ENCODE peak calls at places on chromosomes 7 and 10, in six cellular contexts. P, N, Y, E, T and J are unnamed samples.

GRCh38 chr10:986137-986825 is 2.0 kb upstream of the GTPBP4 start:
- DNase-seq in P (no peak), N (no peak), Y (no peak), E (no peak), T (no peak), J (no peak)

GRCh38 chr10:51718804-51719291 is 19.5 kb upstream of the CSTF2T start:
- DNase-seq in P (no peak), N (no peak), Y (peak), E (no peak), T (no peak), J (no peak)

GRCh38 chr10:70777063-70777875 is 7.9 kb downstream of the TBATA start:
- DNase-seq in P (no peak), N (no peak), Y (no peak), E (no peak), T (no peak), J (peak)

GRCh38 chr7:157886711-157887110 is 549.9 kb downstream of the DNAJB6 start:
- DNase-seq in P (no peak), N (no peak), Y (no peak), E (no peak), T (no peak), J (no peak)

GRCh38 chr7:43735802-43736603 is 6.7 kb upstream of the COA1 start:
- DNase-seq in P (no peak), N (peak), Y (no peak), E (no peak), T (no peak), J (no peak)

GRCh38 chr7:18936265-18936664 is 181.2 kb downstream of the TWIST1 start:
- DNase-seq in P (no peak), N (no peak), Y (no peak), E (no peak), T (no peak), J (no peak)

GRCh38 chr7:11082552-11083213 is 109.0 kb downstream of the PHF14 start:
- DNase-seq in P (no peak), N (no peak), Y (no peak), E (no peak), T (no peak), J (no peak)

GRCh38 chr10:123301077-123301875 is 147.1 kb downstream of the BUB3 start:
- DNase-seq in P (peak), N (no peak), Y (no peak), E (peak), T (peak), J (no peak)

GRCh38 chr10:25049966-25050365 is 33.6 kb downstream of the THNSL1 start:
- DNase-seq in P (no peak), N (no peak), Y (no peak), E (no peak), T (no peak), J (no peak)

GRCh38 chr7:29494350-29494749 is 69.3 kb upstream of the PRR15 start:
- DNase-seq in P (no peak), N (no peak), Y (no peak), E (no peak), T (no peak), J (no peak)

GRCh38 chr10:71339796-71340589 is 20.9 kb downstream of the SLC29A3 start:
- DNase-seq in P (no peak), N (no peak), Y (no peak), E (no peak), T (peak), J (no peak)

GRCh38 chr7:842436-843031 is 10.3 kb downstream of the SUN1 start:
- DNase-seq in P (no peak), N (no peak), Y (no peak), E (no peak), T (no peak), J (no peak)

GRCh38 chr7:80941206-80941758 is 22.4 kb upstream of the SEMA3C start:
- DNase-seq in P (no peak), N (no peak), Y (no peak), E (no peak), T (no peak), J (no peak)

GRCh38 chr7:142481548-142481947 is 223.7 kb upstream of the PRSS58 start:
- DNase-seq in P (no peak), N (no peak), Y (no peak), E (no peak), T (no peak), J (no peak)

GRCh38 chr10:79348640-79348988 is 1.3 kb downstream of the PPIF start:
- DNase-seq in P (no peak), N (peak), Y (no peak), E (no peak), T (no peak), J (peak)

GRCh38 chr10:36779238-36779846 is 346.1 kb upstream of the ANKRD30A start:
- DNase-seq in P (peak), N (no peak), Y (peak), E (peak), T (peak), J (no peak)

GRCh38 chr7:17130281-17131059 is 168.0 kb upstream of the AHR start:
- DNase-seq in P (peak), N (no peak), Y (peak), E (peak), T (no peak), J (no peak)

GRCh38 chr10:71052708-71053107 is 159.7 kb upstream of the UNC5B start:
- DNase-seq in P (no peak), N (no peak), Y (no peak), E (no peak), T (no peak), J (no peak)

GRCh38 chr10:100998991-100999741 is 442 bp upstream of the LZTS2 start:
- DNase-seq in P (peak), N (peak), Y (no peak), E (peak), T (peak), J (no peak)

GRCh38 chr10:38027992-38028391 is 17.5 kb downstream of the ZNF33A start:
- DNase-seq in P (no peak), N (no peak), Y (no peak), E (no peak), T (no peak), J (no peak)

GRCh38 chr10:131979336-131979735 is 2.4 kb downstream of the BNIP3 start:
- DNase-seq in P (no peak), N (no peak), Y (no peak), E (no peak), T (no peak), J (no peak)

GRCh38 chr7:152351168-152351567 is 84.6 kb downstream of the KMT2C start:
- DNase-seq in P (no peak), N (no peak), Y (no peak), E (no peak), T (no peak), J (no peak)

GRCh38 chr7:102914585-102914984 is 1.8 kb downstream of the LRRC17 start:
- DNase-seq in P (no peak), N (no peak), Y (peak), E (peak), T (no peak), J (no peak)

GRCh38 chr7:157690833-157691382 is 354.1 kb downstream of the DNAJB6 start:
- DNase-seq in P (no peak), N (no peak), Y (no peak), E (peak), T (peak), J (no peak)

GRCh38 chr7:141928147-141928894 is 12.1 kb downstream of the OR9A4 start:
- DNase-seq in P (no peak), N (no peak), Y (no peak), E (no peak), T (no peak), J (no peak)

GRCh38 chr10:12685261-12685861 is 316.2 kb downstream of the CCDC3 start:
- DNase-seq in P (no peak), N (no peak), Y (no peak), E (no peak), T (no peak), J (no peak)

GRCh38 chr7:92608380-92609322 is 18.5 kb upstream of the FAM133B start:
- DNase-seq in P (peak), N (no peak), Y (no peak), E (peak), T (no peak), J (no peak)

DNA sequence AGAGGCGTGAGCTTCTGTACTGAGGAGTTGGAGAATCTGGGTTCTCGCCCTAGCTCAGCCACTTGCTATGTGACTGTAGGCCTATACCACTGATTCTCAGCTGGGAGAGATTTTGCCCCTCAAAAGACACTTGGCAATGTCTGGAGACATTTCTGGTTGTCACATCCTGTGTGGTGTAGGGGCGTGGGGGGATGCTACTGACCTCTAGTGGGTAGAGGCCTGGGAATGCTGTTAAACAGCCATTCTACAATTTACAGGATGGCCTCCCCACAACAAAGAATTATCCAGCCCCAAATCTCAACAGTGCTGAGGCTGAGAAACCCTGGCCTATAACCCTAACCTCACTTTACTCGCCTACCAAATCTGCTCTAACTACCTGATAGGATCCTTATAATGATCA is 58.8 kb upstream of the GAD2 start:
- DNase-seq in P (peak), N (no peak), Y (no peak), E (no peak), T (no peak), J (no peak)
- TF ChIP-seq CTCF in P (no peak), N (no peak), Y (no peak), E (no peak), T (no peak), J (no peak)

DNA sequence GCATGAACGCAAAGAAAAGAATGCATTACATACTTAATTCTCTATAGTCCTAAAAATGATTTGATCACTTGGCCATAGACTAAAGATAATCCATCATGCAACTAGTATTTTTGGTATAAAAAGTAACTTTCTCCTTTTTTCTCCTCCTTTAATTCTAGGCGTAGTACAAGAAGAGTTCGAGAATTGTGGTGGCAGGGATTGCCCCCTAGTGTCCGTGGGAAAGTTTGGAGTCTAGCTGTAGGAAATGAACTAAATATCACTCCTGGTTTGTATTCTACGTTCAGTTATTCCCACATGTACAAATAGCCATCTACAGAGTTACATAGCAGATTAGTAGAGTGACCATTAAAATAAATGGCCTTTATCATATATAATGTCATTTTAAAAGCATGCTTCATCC is 45.5 kb upstream of the HELLS start:
- DNase-seq in P (no peak), N (no peak), Y (no peak), E (no peak), T (no peak), J (no peak)
- TF ChIP-seq CTCF in P (peak), N (no peak), Y (peak), E (peak), T (no peak), J (no peak)

GRCh38 chr10:133096616-133097269 is 9.0 kb downstream of the ADGRA1 start:
- DNase-seq in P (no peak), N (no peak), Y (no peak), E (no peak), T (no peak), J (no peak)
- TF ChIP-seq CTCF in P (no peak), N (no peak), Y (no peak), E (no peak), T (no peak), J (no peak)

GRCh38 chr7:125383324-125383723 is 453.7 kb upstream of the POT1 start:
- DNase-seq in P (no peak), N (peak), Y (no peak), E (no peak), T (no peak), J (no peak)
- TF ChIP-seq CTCF in P (no peak), N (peak), Y (no peak), E (no peak), T (no peak), J (no peak)

DNA sequence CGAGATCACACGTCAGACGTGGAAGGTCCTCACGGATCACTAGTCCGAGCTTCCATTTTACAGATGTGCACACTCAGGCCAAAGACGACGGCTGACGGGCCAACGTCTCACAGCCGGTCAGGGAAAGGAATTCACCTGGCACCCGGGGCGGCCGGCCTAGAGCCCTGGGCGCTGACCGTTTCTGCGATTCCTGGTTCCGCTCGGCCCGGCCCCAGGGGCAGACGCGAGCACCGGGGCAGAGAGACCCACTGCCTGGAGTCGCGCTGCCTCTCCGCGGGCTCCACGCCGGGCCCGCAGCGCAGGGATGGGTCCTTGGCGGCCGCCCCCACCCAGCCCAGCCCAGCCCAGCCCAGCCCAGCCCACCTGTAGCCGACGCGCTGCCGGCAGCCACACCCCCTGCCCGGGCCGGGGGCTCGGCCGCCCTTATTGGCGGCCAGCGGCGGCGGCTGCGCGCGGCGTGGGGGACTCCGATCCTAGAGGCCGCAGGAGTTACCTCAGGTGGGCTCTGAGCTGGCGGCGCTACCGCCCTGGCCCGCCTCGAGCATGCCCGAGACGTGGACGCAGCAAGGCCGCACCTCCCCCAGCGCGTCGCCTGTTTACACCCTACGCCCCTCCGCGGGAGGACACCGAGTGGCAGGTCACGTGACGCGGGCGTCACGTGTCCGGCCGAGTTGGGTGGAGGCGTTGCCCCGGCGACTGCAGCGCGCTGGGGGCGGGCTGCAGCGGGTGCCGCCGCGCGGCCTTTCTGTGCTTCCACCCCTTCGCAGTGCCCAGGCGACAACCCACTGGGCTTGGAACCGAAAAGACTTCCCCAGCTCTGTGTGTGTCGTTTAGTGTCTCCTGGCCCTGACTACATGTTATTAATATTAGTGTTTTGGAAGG is 78.1 kb downstream of the ZFAND4 start:
- DNase-seq in P (peak), N (peak), Y (peak), E (peak), T (peak), J (peak)
- TF ChIP-seq CTCF in P (no peak), N (no peak), Y (no peak), E (no peak), T (no peak), J (no peak)

DNA sequence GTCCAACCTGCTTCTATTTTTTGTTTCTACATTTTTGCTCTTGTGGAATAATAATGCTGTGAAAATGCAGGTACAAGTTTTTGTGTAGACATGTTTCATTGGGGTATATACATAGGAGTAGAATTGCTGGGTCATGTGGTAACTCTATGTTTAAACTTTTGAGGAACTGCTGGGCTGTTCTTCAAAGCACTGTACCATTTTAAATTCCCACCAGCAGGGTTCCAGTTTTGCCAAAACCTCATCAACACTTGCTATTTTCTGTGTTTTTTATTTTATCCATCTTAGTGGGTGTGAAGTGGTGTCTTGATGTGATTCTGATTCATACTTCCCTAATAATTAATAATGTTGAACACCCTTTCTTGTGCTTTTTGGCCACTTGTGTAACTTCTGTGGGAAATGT is 138.6 kb downstream of the RGS10 start:
- DNase-seq in P (no peak), N (no peak), Y (no peak), E (no peak), T (no peak), J (no peak)
- TF ChIP-seq CTCF in P (no peak), N (no peak), Y (peak), E (no peak), T (no peak), J (no peak)

DNA sequence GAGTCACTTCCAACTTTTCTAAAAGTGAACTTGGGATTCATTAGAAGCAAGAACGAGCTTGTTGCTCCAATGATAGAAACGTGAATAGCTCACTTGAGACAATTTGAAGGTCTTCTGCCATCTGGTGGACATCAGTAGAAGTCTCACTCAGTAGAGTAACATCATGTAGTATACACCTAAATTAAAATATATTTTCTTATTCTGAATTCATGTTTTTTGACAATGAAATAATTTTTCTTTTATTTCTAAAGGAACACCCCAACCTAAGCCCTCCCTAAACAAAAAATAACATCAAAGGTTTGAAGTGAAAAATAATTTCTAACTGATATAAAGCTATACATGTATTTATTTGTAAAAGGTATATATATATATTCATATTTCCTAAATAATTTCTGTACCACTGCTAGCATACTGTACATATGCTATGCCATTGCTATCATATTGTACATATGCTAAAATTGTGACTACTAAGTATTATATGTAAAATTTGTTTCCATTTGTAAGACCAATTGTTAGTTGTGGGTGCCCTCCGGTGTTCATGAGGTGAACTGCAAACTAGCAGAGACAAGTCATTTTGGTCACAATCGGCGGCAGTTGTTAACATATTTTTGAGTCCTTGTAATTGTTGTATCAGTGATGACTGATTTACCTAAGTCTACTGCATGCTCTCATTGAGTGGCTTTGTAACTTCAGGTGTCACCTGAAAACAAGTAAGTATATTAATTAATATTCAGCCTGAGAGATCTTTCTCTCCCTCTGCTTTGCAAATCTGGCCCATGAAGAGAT is 121.9 kb downstream of the PTPRZ1 start:
- DNase-seq in P (peak), N (peak), Y (peak), E (peak), T (peak), J (no peak)
- TF ChIP-seq CTCF in P (peak), N (peak), Y (peak), E (peak), T (peak), J (peak)

DNA sequence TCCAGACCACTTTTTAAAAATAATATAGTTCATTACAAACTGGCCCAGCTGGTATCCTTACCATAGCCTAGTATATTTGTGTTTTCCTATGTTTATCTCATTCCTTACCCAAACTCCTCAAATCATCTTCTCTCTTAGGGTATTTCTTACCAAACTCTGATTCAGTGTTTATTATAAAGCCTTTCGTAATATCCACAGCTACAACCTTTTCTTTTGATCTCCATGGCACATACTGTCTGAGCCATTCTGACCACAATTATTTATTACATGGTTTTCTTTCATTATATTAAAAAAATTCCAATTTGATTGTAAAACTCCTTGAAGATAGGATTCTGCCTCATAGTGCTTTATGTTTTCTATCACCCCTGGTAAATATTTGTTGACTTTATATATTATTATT is 94.2 kb downstream of the LRMDA start:
- DNase-seq in P (no peak), N (no peak), Y (no peak), E (no peak), T (no peak), J (no peak)
- TF ChIP-seq CTCF in P (no peak), N (no peak), Y (no peak), E (no peak), T (no peak), J (no peak)

DNA sequence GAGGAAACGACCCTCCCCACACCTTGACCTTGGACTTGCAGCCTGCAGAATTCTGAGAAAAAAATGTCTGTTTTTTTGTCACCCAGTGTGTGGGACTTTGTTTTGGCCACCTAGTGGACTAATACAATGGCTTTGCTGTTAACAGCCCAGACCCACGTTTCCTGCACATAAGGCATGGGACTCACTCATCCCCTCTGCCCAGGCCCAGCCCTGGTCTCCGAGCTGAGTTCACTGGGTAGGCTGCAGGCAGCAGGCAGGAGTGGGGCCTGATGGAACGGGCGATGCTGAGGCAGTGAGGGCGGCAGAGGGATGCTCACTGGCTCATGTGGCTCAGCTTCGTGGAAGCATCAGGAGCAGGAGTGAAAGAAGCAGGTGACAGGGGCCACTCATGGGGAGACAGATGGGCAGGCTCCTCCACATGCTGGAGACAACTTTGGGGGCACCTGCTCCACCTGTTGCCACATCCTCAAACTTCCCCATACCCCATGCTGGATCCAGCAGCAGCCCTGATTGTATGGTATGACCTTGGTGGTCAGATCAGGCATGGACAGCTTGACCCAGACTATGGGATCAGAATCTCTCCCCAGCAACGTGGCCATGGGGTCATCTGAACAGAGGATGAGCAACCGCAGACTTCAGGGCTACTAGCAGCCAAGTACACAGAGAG is 65.8 kb upstream of the ANTXRL start:
- DNase-seq in P (no peak), N (no peak), Y (no peak), E (no peak), T (no peak), J (peak)
- TF ChIP-seq CTCF in P (peak), N (no peak), Y (no peak), E (no peak), T (no peak), J (no peak)